ENCODE peak calls at places on chromosomes 13 and 19, in eight cellular contexts. Z is HT1080; C is CD8-positive, alpha-beta memory T cell; P is lower lobe of right lung; Q is pancreas; T is mammary epithelial cell; F is foreskin melanocyte; J is stimulated activated CD4-positive, alpha-beta T cell treated with anti-CD3 and anti-CD28 coated beads, Interleukin-15, amount 100 ng/mL, for 24 hours. U is an unnamed sample.

GRCh38 chr19:38039966-38040365 is 133.0 kb downstream of the SIPA1L3 start:
- DNase-seq in Z (peak), C (no peak), P (no peak), Q (no peak), T (peak), F (no peak), J (peak), U (no peak)

GRCh38 chr19:45767881-45768643 is 990 bp downstream of the SIX5 start:
- DNase-seq in Z (peak), C (no peak), P (peak), Q (peak), T (peak), F (peak), J (peak), U (peak)

GRCh38 chr19:45154064-45154827 is 6.5 kb downstream of the NKPD1 start:
- DNase-seq in Z (peak), C (no peak), P (no peak), Q (no peak), T (peak), F (no peak), J (peak), U (peak)

GRCh38 chr13:94415484-94415883 is 64.0 kb downstream of the DCT start:
- DNase-seq in Z (no peak), C (no peak), P (no peak), Q (no peak), T (no peak), F (no peak), J (no peak), U (no peak)

GRCh38 chr19:246551-246950 is 44.7 kb downstream of the PLPP2 start:
- DNase-seq in Z (no peak), C (no peak), P (peak), Q (peak), T (no peak), F (no peak), J (no peak), U (no peak)

GRCh38 chr19:2273356-2274184 is 8.4 kb downstream of the PEAK3 start:
- DNase-seq in Z (peak), C (peak), P (peak), Q (peak), T (peak), F (peak), J (peak), U (peak)

GRCh38 chr19:33304760-33305647 is 2.7 kb upstream of the CEBPA start:
- DNase-seq in Z (no peak), C (no peak), P (peak), Q (peak), T (no peak), F (no peak), J (no peak), U (no peak)

GRCh38 chr19:34838753-34839431 is 65.9 kb upstream of the ZNF599 start:
- DNase-seq in Z (no peak), C (no peak), P (no peak), Q (no peak), T (peak), F (no peak), J (peak), U (peak)

GRCh38 chr13:101053289-101053688 is 363.0 kb downstream of the NALCN start:
- DNase-seq in Z (no peak), C (no peak), P (no peak), Q (no peak), T (no peak), F (no peak), J (no peak), U (no peak)

GRCh38 chr19:40948580-40949299 is 42.3 kb upstream of the CYP2B6 start:
- DNase-seq in Z (no peak), C (no peak), P (no peak), Q (no peak), T (no peak), F (no peak), J (no peak), U (no peak)

GRCh38 chr19:55624109-55625003 is at the start of gene ZNF784:
- DNase-seq in Z (peak), C (peak), P (peak), Q (peak), T (peak), F (peak), J (peak), U (peak)

GRCh38 chr19:28864577-28865042 is 348.3 kb downstream of the UQCRFS1 start:
- DNase-seq in Z (no peak), C (no peak), P (no peak), Q (peak), T (no peak), F (no peak), J (no peak), U (no peak)

GRCh38 chr19:38695832-38696732 is 48.2 kb downstream of the CAPN12 start:
- DNase-seq in Z (no peak), C (no peak), P (no peak), Q (no peak), T (no peak), F (no peak), J (no peak), U (no peak)

GRCh38 chr19:40240332-40240731 is 13.8 kb upstream of the CCNP start:
- DNase-seq in Z (no peak), C (no peak), P (peak), Q (no peak), T (no peak), F (no peak), J (no peak), U (no peak)

GRCh38 chr19:56097306-56097705 is 23.8 kb downstream of the ZNF787 start:
- DNase-seq in Z (no peak), C (no peak), P (no peak), Q (no peak), T (no peak), F (no peak), J (no peak), U (peak)

GRCh38 chr13:40589285-40590109 is 76.9 kb downstream of the FOXO1 start:
- DNase-seq in Z (peak), C (no peak), P (no peak), Q (no peak), T (peak), F (peak), J (no peak), U (peak)

GRCh38 chr19:42111811-42112210 is 20.4 kb downstream of the POU2F2 start:
- DNase-seq in Z (peak), C (no peak), P (no peak), Q (no peak), T (peak), F (no peak), J (no peak), U (no peak)

GRCh38 chr13:26697069-26697955 is 63.3 kb downstream of the GPR12 start:
- DNase-seq in Z (no peak), C (no peak), P (no peak), Q (no peak), T (no peak), F (no peak), J (no peak), U (no peak)

GRCh38 chr19:1512671-1513491 is at the start of gene ADAMTSL5:
- DNase-seq in Z (peak), C (peak), P (no peak), Q (no peak), T (peak), F (peak), J (peak), U (no peak)

GRCh38 chr19:2462635-2463421 is 6.1 kb upstream of the LMNB2 start:
- DNase-seq in Z (peak), C (no peak), P (peak), Q (peak), T (peak), F (peak), J (no peak), U (peak)

GRCh38 chr13:113452942-113453901 is at the start of gene ADPRHL1:
- DNase-seq in Z (no peak), C (no peak), P (no peak), Q (no peak), T (no peak), F (no peak), J (no peak), U (no peak)

GRCh38 chr13:98143601-98144500 is 957 bp downstream of the FARP1 start:
- DNase-seq in Z (peak), C (no peak), P (peak), Q (peak), T (peak), F (no peak), J (peak), U (peak)

GRCh38 chr19:29664753-29665214 is 477 bp upstream of the PLEKHF1 start:
- DNase-seq in Z (no peak), C (no peak), P (no peak), Q (no peak), T (no peak), F (no peak), J (no peak), U (no peak)

U was measured in lung microvascular endothelial cell.